ENCODE peak calls at places on chromosomes 16 and 17, in four cellular contexts. One of them, this sample, is unnamed.
A peak's percentile ranks its signal among the peaks of the same experiment; 100 is the strongest.

GRCh38 chr17:72053069-72053846 is 67.6 kb upstream of the SOX9 start:
- DNase-seq in MM.1S: no peak
- DNase-seq in PC-9: no peak
- DNase-seq in GM23338: peak; percentile 45
- DNase-seq in this sample: no peak

GRCh38 chr17:78817123-78817522 is 23.5 kb downstream of the USP36 start:
- DNase-seq in MM.1S: peak; percentile 98
- DNase-seq in PC-9: no peak
- DNase-seq in GM23338: no peak
- DNase-seq in this sample: no peak

GRCh38 chr17:53721101-53721500 is 101.6 kb upstream of the KIF2B start:
- DNase-seq in PC-9: no peak
- DNase-seq in MM.1S: no peak
- DNase-seq in GM23338: no peak
- DNase-seq in this sample: no peak

GRCh38 chr17:66507982-66508760 is 205.8 kb downstream of the PRKCA start:
- DNase-seq in MM.1S: no peak
- DNase-seq in PC-9: no peak
- DNase-seq in GM23338: no peak
- DNase-seq in this sample: no peak

GRCh38 chr17:9370464-9370863 is 205.2 kb downstream of the STX8 start:
- DNase-seq in GM23338: no peak
- DNase-seq in PC-9: no peak
- DNase-seq in MM.1S: no peak
- DNase-seq in this sample: no peak

GRCh38 chr17:38590988-38591758 is 14.6 kb downstream of the SRCIN1 start:
- DNase-seq in GM23338: no peak
- DNase-seq in PC-9: peak; percentile 84
- DNase-seq in MM.1S: peak; percentile 18
- DNase-seq in this sample: no peak

GRCh38 chr17:4310349-4311060 is 46.7 kb upstream of the ANKFY1 start:
- DNase-seq in GM23338: peak; percentile 21
- DNase-seq in MM.1S: no peak
- DNase-seq in PC-9: no peak
- DNase-seq in this sample: peak; percentile 31

GRCh38 chr16:1432388-1433262 is 1.7 kb downstream of the PERCC1 start:
- DNase-seq in GM23338: peak; percentile 29
- DNase-seq in PC-9: no peak
- DNase-seq in MM.1S: no peak
- DNase-seq in this sample: no peak

GRCh38 chr16:4524571-4524970 is 14.0 kb downstream of the CDIP1 start:
- DNase-seq in MM.1S: no peak
- DNase-seq in GM23338: no peak
- DNase-seq in PC-9: no peak
- DNase-seq in this sample: no peak

GRCh38 chr16:56347670-56348069 is 77.7 kb downstream of the AMFR start:
- DNase-seq in GM23338: no peak
- DNase-seq in MM.1S: no peak
- DNase-seq in PC-9: no peak
- DNase-seq in this sample: no peak

GRCh38 chr16:80691111-80691761 is 113.2 kb downstream of the CDYL2 start:
- DNase-seq in GM23338: no peak
- DNase-seq in PC-9: no peak
- DNase-seq in MM.1S: no peak
- DNase-seq in this sample: no peak

GRCh38 chr17:38701504-38702165 is 3.4 kb upstream of the MLLT6 start:
- DNase-seq in PC-9: no peak
- DNase-seq in MM.1S: peak; percentile 72
- DNase-seq in GM23338: peak; percentile 38
- DNase-seq in this sample: peak; percentile 58

GRCh38 chr16:22204091-22204655 is 1.9 kb upstream of the EEF2K start:
- DNase-seq in GM23338: no peak
- DNase-seq in PC-9: no peak
- DNase-seq in MM.1S: no peak
- DNase-seq in this sample: no peak

GRCh38 chr17:27408891-27409290 is 47.4 kb upstream of the KSR1 start:
- DNase-seq in MM.1S: no peak
- DNase-seq in PC-9: no peak
- DNase-seq in GM23338: no peak
- DNase-seq in this sample: no peak

GRCh38 chr16:513950-514349 is 13.6 kb upstream of the CAPN15 start:
- DNase-seq in PC-9: no peak
- DNase-seq in GM23338: no peak
- DNase-seq in MM.1S: no peak
- DNase-seq in this sample: no peak

GRCh38 chr16:47905771-47906170 is 250.0 kb downstream of the ABCC12 start:
- DNase-seq in PC-9: no peak
- DNase-seq in GM23338: no peak
- DNase-seq in MM.1S: no peak
- DNase-seq in this sample: no peak

GRCh38 chr16:87874639-87875472 is 5.5 kb upstream of the SLC7A5 start:
- DNase-seq in PC-9: no peak
- DNase-seq in GM23338: peak; percentile 85
- DNase-seq in MM.1S: no peak
- DNase-seq in this sample: no peak

GRCh38 chr16:10892782-10893181 is 15.8 kb downstream of the CIITA start:
- DNase-seq in PC-9: no peak
- DNase-seq in MM.1S: no peak
- DNase-seq in GM23338: peak; percentile 17
- DNase-seq in this sample: no peak
- H3K4me3 ChIP-seq in PC-9: no peak overlapping the region
- H3K4me3 ChIP-seq in MM.1S: no peak overlapping the region
- H3K4me3 ChIP-seq in GM23338: no peak overlapping the region
- H3K4me3 ChIP-seq in this sample: no peak overlapping the region

GRCh38 chr17:6304894-6305612 is 129.9 kb downstream of the AIPL1 start:
- DNase-seq in PC-9: no peak
- DNase-seq in GM23338: no peak
- DNase-seq in MM.1S: no peak
- DNase-seq in this sample: no peak
- H3K9me2 ChIP-seq in PC-9: no peaks in the 10 kb centered on the region
- H3K9me2 ChIP-seq in GM23338: no peaks in the 10 kb centered on the region
- H3K9me2 ChIP-seq in MM.1S: no peaks in the 10 kb centered on the region
- H3K9me2 ChIP-seq in this sample: no peaks in the 10 kb centered on the region

DNA sequence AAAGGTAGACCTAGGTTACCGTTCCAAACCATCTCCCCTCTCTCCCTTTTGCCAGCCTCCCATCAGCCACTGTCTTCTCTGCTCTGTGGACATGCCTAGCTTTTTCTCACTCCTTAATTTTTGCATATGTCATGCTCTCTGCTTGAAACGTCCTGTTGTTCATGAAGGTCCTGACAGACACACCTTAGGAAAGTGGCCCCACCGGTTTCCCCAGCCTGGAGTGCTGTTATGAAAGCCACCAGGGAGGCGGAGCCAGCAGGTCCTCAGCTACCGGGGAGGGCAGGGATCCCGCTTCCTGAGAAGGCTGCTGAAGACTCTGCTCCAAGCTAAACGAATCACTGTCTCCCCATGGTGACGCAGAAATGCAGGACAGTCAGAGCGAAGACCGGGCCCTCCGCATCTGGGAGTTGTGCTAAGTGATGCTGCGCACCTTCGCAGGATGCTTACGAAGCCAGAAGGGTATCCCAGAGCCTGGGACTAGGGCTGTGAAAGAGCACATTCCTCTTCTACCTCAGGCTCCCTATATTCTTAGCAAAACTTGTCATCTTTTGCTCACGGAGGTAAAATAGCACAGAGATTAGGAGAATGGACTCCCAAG is 2.3 kb upstream of the SLC16A11 start:
- DNase-seq in PC-9: peak; percentile 96
- DNase-seq in GM23338: peak; percentile 72
- DNase-seq in MM.1S: no peak
- DNase-seq in this sample: peak; percentile 91
- TF ChIP-seq CTCF in PC-9: peak; percentile 27
- TF ChIP-seq CTCF in GM23338: no peak
- TF ChIP-seq CTCF in MM.1S: no peak
- TF ChIP-seq CTCF in this sample: no peak

GRCh38 chr17:21288581-21289017 is 4.1 kb downstream of the MAP2K3 start:
- DNase-seq in MM.1S: no peak
- DNase-seq in GM23338: no peak
- DNase-seq in PC-9: no peak
- DNase-seq in this sample: no peak
- H3K4me3 ChIP-seq in MM.1S: peak overlapping the region; percentile 64
- H3K4me3 ChIP-seq in GM23338: no peak overlapping the region
- H3K4me3 ChIP-seq in PC-9: peak overlapping the region; percentile 43
- H3K4me3 ChIP-seq in this sample: no peak overlapping the region

GRCh38 chr17:45347451-45347850 is 30.6 kb upstream of the MAP3K14 start:
- DNase-seq in MM.1S: no peak
- DNase-seq in GM23338: no peak
- DNase-seq in PC-9: no peak
- DNase-seq in this sample: no peak

GRCh38 chr17:45355087-45355486 is 38.3 kb upstream of the MAP3K14 start:
- DNase-seq in PC-9: peak; percentile 81
- DNase-seq in MM.1S: no peak
- DNase-seq in GM23338: no peak
- DNase-seq in this sample: peak; percentile 41

GRCh38 chr17:45351831-45352230 is 35.0 kb upstream of the MAP3K14 start:
- DNase-seq in PC-9: no peak
- DNase-seq in MM.1S: no peak
- DNase-seq in GM23338: no peak
- DNase-seq in this sample: no peak

GRCh38 chr17:45357364-45357997 is 40.7 kb upstream of the MAP3K14 start:
- DNase-seq in MM.1S: no peak
- DNase-seq in GM23338: no peak
- DNase-seq in PC-9: no peak
- DNase-seq in this sample: no peak

GRCh38 chr17:45353047-45353446 is 36.2 kb upstream of the MAP3K14 start:
- DNase-seq in MM.1S: no peak
- DNase-seq in GM23338: no peak
- DNase-seq in PC-9: no peak
- DNase-seq in this sample: no peak
- H3K9me2 ChIP-seq in MM.1S: no peaks in the 10 kb centered on the region
- H3K9me2 ChIP-seq in GM23338: no peaks in the 10 kb centered on the region
- H3K9me2 ChIP-seq in PC-9: no peaks in the 10 kb centered on the region
- H3K9me2 ChIP-seq in this sample: no peaks in the 10 kb centered on the region

DNA sequence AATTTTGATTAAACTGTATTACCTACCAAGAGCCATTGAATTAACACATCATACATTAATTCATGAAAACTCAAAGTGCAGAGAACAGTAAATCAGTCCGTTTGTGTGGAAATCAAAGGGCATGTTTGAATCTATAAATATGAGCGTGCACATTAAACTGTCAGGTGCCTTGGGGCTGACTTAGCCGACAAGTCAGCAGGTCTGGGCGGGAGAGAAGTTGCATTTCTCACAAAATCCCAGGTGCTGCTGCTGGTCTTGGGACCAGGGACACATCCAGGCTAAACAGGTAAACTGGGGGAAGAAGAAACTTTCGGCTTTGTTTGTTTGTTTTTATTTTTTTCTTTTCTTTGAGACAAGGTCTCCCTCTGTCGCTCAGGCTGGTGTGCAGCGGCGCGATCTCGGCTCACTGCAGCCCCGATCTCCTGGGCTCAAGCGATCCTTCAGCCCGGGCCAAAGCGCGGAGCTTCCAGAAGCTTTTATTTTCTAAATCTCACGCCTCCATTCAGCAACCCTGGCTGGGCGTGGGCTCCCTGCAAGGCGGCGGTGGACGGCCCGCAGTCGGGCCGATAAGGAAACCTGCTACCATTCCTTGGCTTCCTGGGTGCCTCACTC is 213.9 kb downstream of the MRTFB start:
- DNase-seq in MM.1S: peak; percentile 81
- DNase-seq in PC-9: peak; percentile 57
- DNase-seq in GM23338: peak; percentile 73
- DNase-seq in this sample: peak; percentile 77
- TF ChIP-seq CTCF in MM.1S: peak; percentile 56
- TF ChIP-seq CTCF in PC-9: peak; percentile 54
- TF ChIP-seq CTCF in GM23338: peak; percentile 44
- TF ChIP-seq CTCF in this sample: peak; percentile 60

This sample was measured in hepatocyte.